ENCODE peak calls at places on chromosomes 12 and 14, in four cellular contexts. N, A, W and R are unnamed samples.

GRCh38 chr12:97386133-97386581 is 76.4 kb upstream of the RMST start:
- DNase-seq in N (no peak), A (no peak), W (no peak), R (no peak)

GRCh38 chr14:65788876-65789859 is 376.6 kb downstream of the FUT8 start:
- DNase-seq in N (no peak), A (no peak), W (no peak), R (no peak)

GRCh38 chr12:122026706-122027328 is 5.1 kb downstream of the BCL7A start:
- DNase-seq in N (no peak), A (no peak), W (no peak), R (no peak)

GRCh38 chr14:94145902-94146527 is 16.6 kb upstream of the IFI27L2 start:
- DNase-seq in N (no peak), A (no peak), W (no peak), R (no peak)

GRCh38 chr12:124687695-124688301 is 120.4 kb upstream of the NCOR2 start:
- DNase-seq in N (no peak), A (peak; percentile 26), W (no peak), R (no peak)

GRCh38 chr12:86158956-86159355 is 97.2 kb downstream of the MGAT4C start:
- DNase-seq in N (no peak), A (no peak), W (no peak), R (no peak)

GRCh38 chr14:77559381-77559780 is 57.1 kb downstream of the SPTLC2 start:
- DNase-seq in N (no peak), A (no peak), W (no peak), R (no peak)

GRCh38 chr12:53052419-53053222 is 2.8 kb downstream of the TNS2 start:
- DNase-seq in N (no peak), A (peak; percentile 96), W (no peak), R (no peak)

GRCh38 chr12:10497602-10498001 is 8.1 kb upstream of the EIF2S3B start:
- DNase-seq in N (no peak), A (no peak), W (no peak), R (no peak)

GRCh38 chr12:45615268-45615667 is 114.2 kb upstream of the ARID2 start:
- DNase-seq in N (no peak), A (no peak), W (no peak), R (no peak)

GRCh38 chr12:47141459-47141858 is 61.7 kb upstream of the AMIGO2 start:
- DNase-seq in N (no peak), A (no peak), W (no peak), R (no peak)

GRCh38 chr12:116037941-116038837 is 239.3 kb downstream of the MED13L start:
- DNase-seq in N (no peak), A (no peak), W (no peak), R (no peak)

GRCh38 chr12:65822732-65823480 is 1.4 kb upstream of the HMGA2 start:
- DNase-seq in N (no peak), A (peak; percentile 69), W (no peak), R (peak; percentile 74)

GRCh38 chr12:12336049-12336411 is 14.0 kb downstream of the MANSC1 start:
- DNase-seq in N (no peak), A (no peak), W (no peak), R (no peak)

GRCh38 chr12:90216815-90217214 is 508.2 kb upstream of the ATP2B1 start:
- DNase-seq in N (no peak), A (no peak), W (no peak), R (no peak)

GRCh38 chr14:50559990-50560928 is at the start of gene ATL1:
- DNase-seq in N (peak; percentile 5), A (peak; percentile 63), W (no peak), R (peak; percentile 87)